ENCODE peak calls at places on chromosomes 3 and 15, in five cellular contexts. One of them, this sample, is unnamed.

GRCh38 chr15:70974004-70974832 is 81.6 kb downstream of the LRRC49 start:
- DNase-seq in H1: no peak
- DNase-seq in H9: no peak
- DNase-seq in IMR-90: peak; percentile 83
- DNase-seq in trophoblast cell: peak; percentile 51
- DNase-seq in this sample: no peak

GRCh38 chr3:72150634-72151412 is 365.9 kb upstream of the PROK2 start:
- DNase-seq in H1: no peak
- DNase-seq in H9: no peak
- DNase-seq in IMR-90: no peak
- DNase-seq in trophoblast cell: no peak
- DNase-seq in this sample: no peak

GRCh38 chr3:123535580-123535979 is 49.3 kb downstream of the HACD2 start:
- DNase-seq in H1: no peak
- DNase-seq in H9: no peak
- DNase-seq in IMR-90: peak; percentile 75
- DNase-seq in trophoblast cell: no peak
- DNase-seq in this sample: no peak

GRCh38 chr3:172355836-172356235 is 92.4 kb downstream of the GHSR start:
- DNase-seq in H1: no peak
- DNase-seq in H9: no peak
- DNase-seq in IMR-90: peak; percentile 98
- DNase-seq in trophoblast cell: no peak
- DNase-seq in this sample: no peak

GRCh38 chr15:52677593-52677992 is 1.6 kb downstream of the ATOSA start:
- DNase-seq in H1: no peak
- DNase-seq in H9: no peak
- DNase-seq in IMR-90: no peak
- DNase-seq in trophoblast cell: no peak
- DNase-seq in this sample: no peak

GRCh38 chr15:80015156-80015555 is 44.2 kb upstream of the BCL2A1 start:
- DNase-seq in H1: no peak
- DNase-seq in H9: no peak
- DNase-seq in IMR-90: no peak
- DNase-seq in trophoblast cell: no peak
- DNase-seq in this sample: no peak

GRCh38 chr15:45630958-45631691 is 3.7 kb upstream of the SQOR start:
- DNase-seq in H1: no peak
- DNase-seq in H9: no peak
- DNase-seq in IMR-90: peak; percentile 94
- DNase-seq in trophoblast cell: peak; percentile 54
- DNase-seq in this sample: no peak

GRCh38 chr3:121595765-121596406 is 2.7 kb downstream of the FBXO40 start:
- DNase-seq in H1: no peak
- DNase-seq in H9: no peak
- DNase-seq in IMR-90: no peak
- DNase-seq in trophoblast cell: no peak
- DNase-seq in this sample: no peak

GRCh38 chr15:99086327-99086667 is 18.6 kb upstream of the SYNM start:
- DNase-seq in H1: no peak
- DNase-seq in H9: no peak
- DNase-seq in IMR-90: no peak
- DNase-seq in trophoblast cell: no peak
- DNase-seq in this sample: no peak

GRCh38 chr3:105913616-105914015 is 44.8 kb upstream of the CBLB start:
- DNase-seq in H1: no peak
- DNase-seq in H9: no peak
- DNase-seq in IMR-90: no peak
- DNase-seq in trophoblast cell: no peak
- DNase-seq in this sample: no peak

GRCh38 chr15:52783929-52784798 is 6.0 kb downstream of the ONECUT1 start:
- DNase-seq in H1: no peak
- DNase-seq in H9: peak; percentile 80
- DNase-seq in IMR-90: no peak
- DNase-seq in trophoblast cell: no peak
- DNase-seq in this sample: peak; percentile 65

GRCh38 chr3:141796436-141797166 is 33.4 kb downstream of the GRK7 start:
- DNase-seq in H1: no peak
- DNase-seq in H9: no peak
- DNase-seq in IMR-90: no peak
- DNase-seq in trophoblast cell: peak; percentile 12
- DNase-seq in this sample: no peak

GRCh38 chr3:141797819-141798405 is 34.7 kb downstream of the GRK7 start:
- DNase-seq in H1: no peak
- DNase-seq in H9: no peak
- DNase-seq in IMR-90: no peak
- DNase-seq in trophoblast cell: no peak
- DNase-seq in this sample: no peak

GRCh38 chr3:141795719-141796435 is 32.7 kb downstream of the GRK7 start:
- DNase-seq in H1: no peak
- DNase-seq in H9: no peak
- DNase-seq in IMR-90: no peak
- DNase-seq in trophoblast cell: peak; percentile 13
- DNase-seq in this sample: no peak

GRCh38 chr3:141798455-141798854 is 35.2 kb downstream of the GRK7 start:
- DNase-seq in H1: no peak
- DNase-seq in H9: no peak
- DNase-seq in IMR-90: no peak
- DNase-seq in trophoblast cell: no peak
- DNase-seq in this sample: no peak

DNA sequence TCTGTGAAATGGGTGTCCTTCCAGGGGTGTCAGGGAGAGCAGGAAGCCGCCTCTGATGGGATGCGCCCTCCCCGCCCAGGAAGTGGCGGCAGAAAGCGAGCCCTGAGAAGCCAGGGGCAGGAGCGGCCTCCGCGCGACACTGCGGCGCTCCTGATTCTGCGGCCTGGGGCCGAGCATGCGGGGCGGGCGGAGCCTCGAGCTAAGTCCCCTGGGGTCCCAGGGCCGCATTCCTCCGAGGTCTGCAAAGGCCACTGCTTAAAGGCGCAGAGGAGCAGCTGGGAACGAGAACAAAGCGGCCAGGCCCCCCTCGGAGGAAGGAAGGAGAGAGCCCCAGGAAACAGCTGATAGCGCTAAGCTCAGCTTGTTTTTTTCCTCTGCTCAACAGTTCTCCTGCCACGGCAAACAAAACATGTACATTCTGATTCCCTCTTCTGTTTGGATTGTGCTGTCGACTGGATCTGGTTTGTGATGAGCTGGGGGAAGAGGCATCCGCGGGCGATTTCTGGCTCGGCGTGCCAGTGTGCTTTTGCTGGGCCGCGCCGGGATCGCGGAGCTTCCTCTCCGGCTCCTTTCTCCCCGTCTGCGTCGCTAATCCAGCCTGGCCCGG is 34.1 kb downstream of the GRK7 start:
- DNase-seq in H1: peak; percentile 63
- DNase-seq in H9: peak; percentile 85
- DNase-seq in IMR-90: peak; percentile 7
- DNase-seq in trophoblast cell: no peak
- DNase-seq in this sample: peak; percentile 83
- H3K18ac ChIP-seq in H1: peak overlapping the region; percentile 95
- H3K18ac ChIP-seq in H9: no peak overlapping the region
- H3K18ac ChIP-seq in IMR-90: no peak overlapping the region
- H3K18ac ChIP-seq in trophoblast cell: peak overlapping the region; percentile 45
- H3K18ac ChIP-seq in this sample: peak overlapping the region; percentile 78

GRCh38 chr3:57165637-57166036 is 484 bp upstream of the IL17RD start:
- DNase-seq in H1: no peak
- DNase-seq in H9: no peak
- DNase-seq in IMR-90: no peak
- DNase-seq in trophoblast cell: no peak
- DNase-seq in this sample: no peak

GRCh38 chr3:57164606-57165573 is at the start of gene IL17RD:
- DNase-seq in H1: peak; percentile 65
- DNase-seq in H9: peak; percentile 88
- DNase-seq in IMR-90: peak; percentile 64
- DNase-seq in trophoblast cell: peak; percentile 78
- DNase-seq in this sample: peak; percentile 85

GRCh38 chr3:57161915-57162314 is 3.2 kb downstream of the IL17RD start:
- DNase-seq in H1: no peak
- DNase-seq in H9: no peak
- DNase-seq in IMR-90: no peak
- DNase-seq in trophoblast cell: no peak
- DNase-seq in this sample: no peak

GRCh38 chr3:57164217-57164605 is 942 bp downstream of the IL17RD start:
- DNase-seq in H1: no peak
- DNase-seq in H9: no peak
- DNase-seq in IMR-90: peak; percentile 18
- DNase-seq in trophoblast cell: peak; percentile 4
- DNase-seq in this sample: no peak

GRCh38 chr3:57163751-57164150 is 1.4 kb downstream of the IL17RD start:
- DNase-seq in H1: no peak
- DNase-seq in H9: no peak
- DNase-seq in IMR-90: no peak
- DNase-seq in trophoblast cell: peak; percentile 35
- DNase-seq in this sample: no peak
- H3K18ac ChIP-seq in H1: no peak overlapping the region
- H3K18ac ChIP-seq in H9: no peak overlapping the region
- H3K18ac ChIP-seq in IMR-90: no peak overlapping the region
- H3K18ac ChIP-seq in trophoblast cell: no peak overlapping the region
- H3K18ac ChIP-seq in this sample: peak overlapping the region; percentile 99

DNA sequence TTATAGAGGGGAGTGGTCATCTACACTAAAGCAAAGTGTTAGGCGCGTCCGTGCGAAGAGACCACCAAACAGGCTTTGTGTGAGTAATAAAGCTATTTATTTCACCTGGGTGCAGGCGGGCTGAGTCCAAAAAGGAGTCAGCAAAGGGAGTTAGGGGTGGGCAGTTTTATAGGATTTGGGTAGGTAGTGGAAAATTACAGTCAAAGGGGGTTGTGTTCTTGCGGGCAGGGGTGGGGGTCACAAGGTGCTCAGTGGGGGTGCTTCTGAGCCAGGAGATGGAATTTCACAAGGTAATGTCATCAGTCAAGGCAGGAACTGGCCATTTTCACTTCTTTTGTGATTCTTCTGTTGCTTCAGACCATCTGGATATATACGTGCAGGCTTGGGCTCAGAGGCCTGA is 47.1 kb downstream of the OIP5 start:
- DNase-seq in H1: no peak
- DNase-seq in H9: peak; percentile 48
- DNase-seq in IMR-90: no peak
- DNase-seq in trophoblast cell: no peak
- DNase-seq in this sample: no peak
- H3K18ac ChIP-seq in H1: no peak overlapping the region
- H3K18ac ChIP-seq in H9: no peak overlapping the region
- H3K18ac ChIP-seq in IMR-90: no peak overlapping the region
- H3K18ac ChIP-seq in trophoblast cell: no peak overlapping the region
- H3K18ac ChIP-seq in this sample: no peak overlapping the region

GRCh38 chr3:181623924-181624694 is 87.6 kb upstream of the SOX2 start:
- DNase-seq in H1: no peak
- DNase-seq in H9: no peak
- DNase-seq in IMR-90: no peak
- DNase-seq in trophoblast cell: no peak
- DNase-seq in this sample: no peak
- H3K18ac ChIP-seq in H1: no peak overlapping the region
- H3K18ac ChIP-seq in H9: no peak overlapping the region
- H3K18ac ChIP-seq in IMR-90: no peak overlapping the region
- H3K18ac ChIP-seq in trophoblast cell: no peak overlapping the region
- H3K18ac ChIP-seq in this sample: no peak overlapping the region

GRCh38 chr3:4996223-4996765 is 17.1 kb downstream of the BHLHE40 start:
- DNase-seq in H1: no peak
- DNase-seq in H9: no peak
- DNase-seq in IMR-90: no peak
- DNase-seq in trophoblast cell: peak; percentile 58
- DNase-seq in this sample: no peak

GRCh38 chr3:4996771-4997291 is 17.6 kb downstream of the BHLHE40 start:
- DNase-seq in H1: no peak
- DNase-seq in H9: no peak
- DNase-seq in IMR-90: no peak
- DNase-seq in trophoblast cell: no peak
- DNase-seq in this sample: no peak

GRCh38 chr3:4999626-5000184 is 20.5 kb downstream of the BHLHE40 start:
- DNase-seq in H1: no peak
- DNase-seq in H9: no peak
- DNase-seq in IMR-90: no peak
- DNase-seq in trophoblast cell: peak; percentile 99
- DNase-seq in this sample: no peak

GRCh38 chr3:4995500-4996053 is 16.3 kb downstream of the BHLHE40 start:
- DNase-seq in H1: no peak
- DNase-seq in H9: no peak
- DNase-seq in IMR-90: peak; percentile 83
- DNase-seq in trophoblast cell: peak; percentile 34
- DNase-seq in this sample: no peak

GRCh38 chr3:4997946-4998345 is 18.7 kb downstream of the BHLHE40 start:
- DNase-seq in H1: no peak
- DNase-seq in H9: no peak
- DNase-seq in IMR-90: no peak
- DNase-seq in trophoblast cell: peak; percentile 91
- DNase-seq in this sample: no peak
- H3K18ac ChIP-seq in H1: no peak overlapping the region
- H3K18ac ChIP-seq in H9: no peak overlapping the region
- H3K18ac ChIP-seq in IMR-90: no peak overlapping the region
- H3K18ac ChIP-seq in trophoblast cell: no peak overlapping the region
- H3K18ac ChIP-seq in this sample: no peak overlapping the region

GRCh38 chr15:76034111-76034510 is 21.9 kb upstream of the NRG4 start:
- DNase-seq in H1: no peak
- DNase-seq in H9: no peak
- DNase-seq in IMR-90: no peak
- DNase-seq in trophoblast cell: no peak
- DNase-seq in this sample: no peak
- H3K18ac ChIP-seq in H1: no peak overlapping the region
- H3K18ac ChIP-seq in H9: no peak overlapping the region
- H3K18ac ChIP-seq in IMR-90: no peak overlapping the region
- H3K18ac ChIP-seq in trophoblast cell: no peak overlapping the region
- H3K18ac ChIP-seq in this sample: no peak overlapping the region

GRCh38 chr3:141412936-141413354 is 44.6 kb downstream of the ZBTB38 start:
- DNase-seq in H1: no peak
- DNase-seq in H9: no peak
- DNase-seq in IMR-90: peak; percentile 85
- DNase-seq in trophoblast cell: peak; percentile 73
- DNase-seq in this sample: no peak

GRCh38 chr3:141410861-141411771 is 42.8 kb downstream of the ZBTB38 start:
- DNase-seq in H1: no peak
- DNase-seq in H9: no peak
- DNase-seq in IMR-90: peak; percentile 68
- DNase-seq in trophoblast cell: peak; percentile 40
- DNase-seq in this sample: no peak

GRCh38 chr3:141413387-141414140 is 45.3 kb downstream of the ZBTB38 start:
- DNase-seq in H1: no peak
- DNase-seq in H9: no peak
- DNase-seq in IMR-90: peak; percentile 50
- DNase-seq in trophoblast cell: no peak
- DNase-seq in this sample: no peak

GRCh38 chr3:141410408-141410807 is 42.1 kb downstream of the ZBTB38 start:
- DNase-seq in H1: no peak
- DNase-seq in H9: no peak
- DNase-seq in IMR-90: peak; percentile 83
- DNase-seq in trophoblast cell: no peak
- DNase-seq in this sample: no peak

GRCh38 chr3:141412087-141412935 is 44.0 kb downstream of the ZBTB38 start:
- DNase-seq in H1: no peak
- DNase-seq in H9: no peak
- DNase-seq in IMR-90: peak; percentile 96
- DNase-seq in trophoblast cell: peak; percentile 71
- DNase-seq in this sample: no peak
- H3K18ac ChIP-seq in H1: no peak overlapping the region
- H3K18ac ChIP-seq in H9: no peak overlapping the region
- H3K18ac ChIP-seq in IMR-90: peak overlapping the region; percentile 82
- H3K18ac ChIP-seq in trophoblast cell: no peak overlapping the region
- H3K18ac ChIP-seq in this sample: no peak overlapping the region

GRCh38 chr15:55279100-55279745 is 10.4 kb downstream of the RAB27A start:
- DNase-seq in H1: no peak
- DNase-seq in H9: no peak
- DNase-seq in IMR-90: no peak
- DNase-seq in trophoblast cell: no peak
- DNase-seq in this sample: no peak
- H3K18ac ChIP-seq in H1: no peak overlapping the region
- H3K18ac ChIP-seq in H9: no peak overlapping the region
- H3K18ac ChIP-seq in IMR-90: no peak overlapping the region
- H3K18ac ChIP-seq in trophoblast cell: no peak overlapping the region
- H3K18ac ChIP-seq in this sample: no peak overlapping the region

This sample was measured in neuronal stem cell.